ENCODE peak calls at places on chromosomes 2 and 18, in four cellular contexts. V, S, Q and J are unnamed samples.

GRCh38 chr2:73896362-73897239 is 3.8 kb downstream of the ACTG2 start:
- DNase-seq in Q (no peak), V (no peak), S (peak), J (no peak)

GRCh38 chr2:157839822-157840221 is 36.3 kb downstream of the ACVR1 start:
- DNase-seq in V (no peak), Q (no peak), S (no peak), J (no peak)

GRCh38 chr18:56645415-56646016 is 5.6 kb upstream of the WDR7 start:
- DNase-seq in Q (no peak), V (no peak), S (no peak), J (peak)

GRCh38 chr2:102190425-102191107 is 3.7 kb downstream of the IL1RL2 start:
- DNase-seq in S (no peak), Q (no peak), V (no peak), J (no peak)

GRCh38 chr2:220277445-220277960 is 650.1 kb downstream of the SLC4A3 start:
- DNase-seq in Q (peak), V (no peak), S (no peak), J (no peak)

GRCh38 chr18:3541549-3542386 is 91.8 kb downstream of the TGIF1 start:
- DNase-seq in S (no peak), Q (no peak), V (no peak), J (no peak)

GRCh38 chr2:206353685-206354084 is 79.2 kb downstream of the ZDBF2 start:
- DNase-seq in V (no peak), Q (no peak), S (no peak), J (no peak)

GRCh38 chr18:58104071-58104470 is 60.0 kb downstream of the NEDD4L start:
- DNase-seq in V (no peak), S (no peak), Q (no peak), J (no peak)

GRCh38 chr2:10535703-10536102 is 87.6 kb upstream of the ODC1 start:
- DNase-seq in V (no peak), S (no peak), Q (no peak), J (no peak)

GRCh38 chr2:224401641-224402342 is at the start of gene FAM124B:
- DNase-seq in S (peak), Q (peak), V (peak), J (peak)

GRCh38 chr2:27572998-27573429 is 9.8 kb upstream of the ZNF512 start:
- DNase-seq in Q (no peak), V (no peak), S (no peak), J (no peak)

GRCh38 chr2:114550895-114551793 is 108.7 kb downstream of the DPP10 start:
- DNase-seq in V (peak), S (no peak), Q (peak), J (peak)

GRCh38 chr2:217804786-217805678 is 197.8 kb downstream of the TNS1 start:
- DNase-seq in V (no peak), Q (no peak), S (no peak), J (no peak)

GRCh38 chr2:44168684-44169154 is at the start of gene PPM1B:
- DNase-seq in Q (no peak), S (no peak), V (no peak), J (no peak)

GRCh38 chr2:118388771-118389170 is 300.5 kb downstream of the INSIG2 start:
- DNase-seq in V (no peak), Q (peak), S (no peak), J (no peak)

GRCh38 chr2:10272464-10272863 is 30.2 kb upstream of the HPCAL1 start:
- DNase-seq in S (no peak), Q (no peak), V (no peak), J (no peak)

GRCh38 chr2:235848055-235848454 is 320.1 kb downstream of the GBX2 start:
- DNase-seq in V (no peak), Q (no peak), S (no peak), J (no peak)

GRCh38 chr2:55894720-55895119 is 28.9 kb downstream of the EFEMP1 start:
- DNase-seq in S (no peak), V (no peak), Q (no peak), J (no peak)

GRCh38 chr2:105325389-105325963 is 4.1 kb downstream of the TGFBRAP1 start:
- DNase-seq in S (peak), Q (peak), V (peak), J (peak)

GRCh38 chr2:218839430-218839829 is 7.8 kb upstream of the PRKAG3 start:
- DNase-seq in Q (no peak), V (no peak), S (no peak), J (no peak)

GRCh38 chr2:965640-966147 is 15.0 kb downstream of the SNTG2 start:
- DNase-seq in Q (no peak), S (no peak), V (no peak), J (no peak)

GRCh38 chr2:183950673-183951072 is 647.7 kb upstream of the ZNF804A start:
- DNase-seq in V (no peak), S (no peak), Q (no peak), J (no peak)

GRCh38 chr18:79680100-79680879 is 687 bp downstream of the CTDP1 start:
- DNase-seq in S (no peak), Q (no peak), V (peak), J (peak)

GRCh38 chr2:184113691-184114403 is 484.5 kb upstream of the ZNF804A start:
- DNase-seq in Q (peak), V (no peak), S (no peak), J (no peak)

GRCh38 chr2:44770221-44771187 is 171.0 kb upstream of the SIX3 start:
- DNase-seq in Q (no peak), S (no peak), V (no peak), J (no peak)

GRCh38 chr2:217035967-217036366 is 176.1 kb upstream of the TNP1 start:
- DNase-seq in S (no peak), V (no peak), Q (no peak), J (no peak)

GRCh38 chr2:69957970-69958369 is 3.5 kb downstream of the ASPRV1 start:
- DNase-seq in V (no peak), S (no peak), Q (no peak), J (no peak)

GRCh38 chr2:75311993-75312392 is 112.7 kb upstream of the TACR1 start:
- DNase-seq in V (no peak), Q (no peak), S (no peak), J (no peak)

GRCh38 chr2:47041891-47042684 is 113.0 kb downstream of the STPG4 start:
- DNase-seq in S (no peak), V (no peak), Q (no peak), J (no peak)

GRCh38 chr2:197298609-197299008 is 12.0 kb downstream of the ANKRD44 start:
- DNase-seq in Q (no peak), S (no peak), V (no peak), J (no peak)